ENCODE peak calls at places on chromosomes 1 and 21, in nine cellular contexts. One of them, this sample, is unnamed.

GRCh38 chr1:38352869-38353268 is 306.3 kb upstream of the POU3F1 start:
- DNase-seq in left colon: no peak
- DNase-seq in HEK293T: no peak
- DNase-seq in fibroblast of lung: no peak
- DNase-seq in activated CD8-positive, alpha-beta memory T cell treated with anti-CD3 and anti-CD28 coated beads, Interleukin-2, amount 50 U/mL, for 48 hours: no peak
- DNase-seq in HT1080: no peak
- DNase-seq in HFF-Myc: no peak
- DNase-seq in fibroblast of pulmonary artery: no peak
- DNase-seq in CD8-positive, alpha-beta T cell: no peak
- DNase-seq in this sample: no peak

GRCh38 chr1:92483442-92484170 is 3.1 kb downstream of the GFI1 start:
- DNase-seq in activated CD8-positive, alpha-beta memory T cell treated with anti-CD3 and anti-CD28 coated beads, Interleukin-2, amount 50 U/mL, for 48 hours: peak; percentile 85
- DNase-seq in HFF-Myc: no peak
- DNase-seq in HT1080: no peak
- DNase-seq in fibroblast of lung: no peak
- DNase-seq in HEK293T: no peak
- DNase-seq in fibroblast of pulmonary artery: no peak
- DNase-seq in left colon: peak; percentile 47
- DNase-seq in CD8-positive, alpha-beta T cell: no peak
- DNase-seq in this sample: no peak

GRCh38 chr1:21909787-21910503 is 27.2 kb downstream of the HSPG2 start:
- DNase-seq in activated CD8-positive, alpha-beta memory T cell treated with anti-CD3 and anti-CD28 coated beads, Interleukin-2, amount 50 U/mL, for 48 hours: peak; percentile 82
- DNase-seq in CD8-positive, alpha-beta T cell: no peak
- DNase-seq in HEK293T: no peak
- DNase-seq in HFF-Myc: no peak
- DNase-seq in HT1080: no peak
- DNase-seq in left colon: no peak
- DNase-seq in fibroblast of pulmonary artery: peak; percentile 82
- DNase-seq in fibroblast of lung: peak; percentile 65
- DNase-seq in this sample: no peak

GRCh38 chr1:41914515-41914914 is 4.2 kb downstream of the HIVEP3 start:
- DNase-seq in fibroblast of pulmonary artery: no peak
- DNase-seq in HEK293T: no peak
- DNase-seq in HT1080: no peak
- DNase-seq in HFF-Myc: no peak
- DNase-seq in left colon: no peak
- DNase-seq in fibroblast of lung: no peak
- DNase-seq in activated CD8-positive, alpha-beta memory T cell treated with anti-CD3 and anti-CD28 coated beads, Interleukin-2, amount 50 U/mL, for 48 hours: no peak
- DNase-seq in CD8-positive, alpha-beta T cell: no peak
- DNase-seq in this sample: no peak

GRCh38 chr1:37782491-37782890 is 11.2 kb upstream of the MANEAL start:
- DNase-seq in activated CD8-positive, alpha-beta memory T cell treated with anti-CD3 and anti-CD28 coated beads, Interleukin-2, amount 50 U/mL, for 48 hours: no peak
- DNase-seq in fibroblast of lung: no peak
- DNase-seq in CD8-positive, alpha-beta T cell: no peak
- DNase-seq in HEK293T: no peak
- DNase-seq in HT1080: no peak
- DNase-seq in HFF-Myc: no peak
- DNase-seq in left colon: no peak
- DNase-seq in fibroblast of pulmonary artery: no peak
- DNase-seq in this sample: no peak

GRCh38 chr1:30853350-30853749 is 55.2 kb downstream of the SDC3 start:
- DNase-seq in fibroblast of lung: peak; percentile 39
- DNase-seq in left colon: no peak
- DNase-seq in HT1080: no peak
- DNase-seq in fibroblast of pulmonary artery: peak; percentile 30
- DNase-seq in CD8-positive, alpha-beta T cell: no peak
- DNase-seq in HFF-Myc: no peak
- DNase-seq in HEK293T: no peak
- DNase-seq in activated CD8-positive, alpha-beta memory T cell treated with anti-CD3 and anti-CD28 coated beads, Interleukin-2, amount 50 U/mL, for 48 hours: no peak
- DNase-seq in this sample: no peak

GRCh38 chr1:184940694-184941093 is 33.6 kb downstream of the NIBAN1 start:
- DNase-seq in left colon: no peak
- DNase-seq in HEK293T: no peak
- DNase-seq in fibroblast of lung: no peak
- DNase-seq in HFF-Myc: no peak
- DNase-seq in activated CD8-positive, alpha-beta memory T cell treated with anti-CD3 and anti-CD28 coated beads, Interleukin-2, amount 50 U/mL, for 48 hours: no peak
- DNase-seq in HT1080: no peak
- DNase-seq in fibroblast of pulmonary artery: no peak
- DNase-seq in CD8-positive, alpha-beta T cell: no peak
- DNase-seq in this sample: no peak

GRCh38 chr1:58883037-58883887 is 99.4 kb upstream of the JUN start:
- DNase-seq in fibroblast of lung: peak; percentile 97
- DNase-seq in HEK293T: no peak
- DNase-seq in HFF-Myc: peak; percentile 85
- DNase-seq in CD8-positive, alpha-beta T cell: no peak
- DNase-seq in activated CD8-positive, alpha-beta memory T cell treated with anti-CD3 and anti-CD28 coated beads, Interleukin-2, amount 50 U/mL, for 48 hours: no peak
- DNase-seq in left colon: peak; percentile 78
- DNase-seq in fibroblast of pulmonary artery: peak; percentile 100
- DNase-seq in HT1080: peak; percentile 99
- DNase-seq in this sample: peak; percentile 69

GRCh38 chr1:22452401-22452963 is 831 bp downstream of the ZBTB40 start:
- DNase-seq in activated CD8-positive, alpha-beta memory T cell treated with anti-CD3 and anti-CD28 coated beads, Interleukin-2, amount 50 U/mL, for 48 hours: no peak
- DNase-seq in CD8-positive, alpha-beta T cell: no peak
- DNase-seq in left colon: no peak
- DNase-seq in fibroblast of lung: peak; percentile 80
- DNase-seq in HEK293T: no peak
- DNase-seq in HT1080: peak; percentile 29
- DNase-seq in HFF-Myc: no peak
- DNase-seq in fibroblast of pulmonary artery: peak; percentile 60
- DNase-seq in this sample: no peak

GRCh38 chr1:77831566-77831965 is 52.1 kb downstream of the MIGA1 start:
- DNase-seq in fibroblast of pulmonary artery: peak; percentile 52
- DNase-seq in HFF-Myc: no peak
- DNase-seq in fibroblast of lung: peak; percentile 58
- DNase-seq in left colon: no peak
- DNase-seq in HT1080: no peak
- DNase-seq in HEK293T: no peak
- DNase-seq in CD8-positive, alpha-beta T cell: no peak
- DNase-seq in activated CD8-positive, alpha-beta memory T cell treated with anti-CD3 and anti-CD28 coated beads, Interleukin-2, amount 50 U/mL, for 48 hours: no peak
- DNase-seq in this sample: no peak

GRCh38 chr21:37043818-37044217 is 29.1 kb downstream of the PIGP start:
- DNase-seq in CD8-positive, alpha-beta T cell: no peak
- DNase-seq in HFF-Myc: no peak
- DNase-seq in HT1080: no peak
- DNase-seq in HEK293T: no peak
- DNase-seq in fibroblast of lung: no peak
- DNase-seq in activated CD8-positive, alpha-beta memory T cell treated with anti-CD3 and anti-CD28 coated beads, Interleukin-2, amount 50 U/mL, for 48 hours: no peak
- DNase-seq in fibroblast of pulmonary artery: no peak
- DNase-seq in left colon: no peak
- DNase-seq in this sample: no peak

GRCh38 chr1:162458206-162458605 is 39.4 kb upstream of the UHMK1 start:
- DNase-seq in fibroblast of lung: no peak
- DNase-seq in CD8-positive, alpha-beta T cell: no peak
- DNase-seq in left colon: no peak
- DNase-seq in HT1080: no peak
- DNase-seq in HFF-Myc: no peak
- DNase-seq in fibroblast of pulmonary artery: no peak
- DNase-seq in activated CD8-positive, alpha-beta memory T cell treated with anti-CD3 and anti-CD28 coated beads, Interleukin-2, amount 50 U/mL, for 48 hours: no peak
- DNase-seq in HEK293T: no peak
- DNase-seq in this sample: no peak

GRCh38 chr1:51953079-51953478 is 37.4 kb downstream of the RAB3B start:
- DNase-seq in HFF-Myc: no peak
- DNase-seq in CD8-positive, alpha-beta T cell: no peak
- DNase-seq in fibroblast of pulmonary artery: no peak
- DNase-seq in HT1080: peak; percentile 74
- DNase-seq in activated CD8-positive, alpha-beta memory T cell treated with anti-CD3 and anti-CD28 coated beads, Interleukin-2, amount 50 U/mL, for 48 hours: no peak
- DNase-seq in fibroblast of lung: no peak
- DNase-seq in left colon: no peak
- DNase-seq in HEK293T: no peak
- DNase-seq in this sample: no peak

GRCh38 chr1:207050428-207050767 is 610 bp downstream of the YOD1 start:
- DNase-seq in fibroblast of lung: no peak
- DNase-seq in activated CD8-positive, alpha-beta memory T cell treated with anti-CD3 and anti-CD28 coated beads, Interleukin-2, amount 50 U/mL, for 48 hours: no peak
- DNase-seq in fibroblast of pulmonary artery: no peak
- DNase-seq in HFF-Myc: no peak
- DNase-seq in left colon: no peak
- DNase-seq in HT1080: no peak
- DNase-seq in CD8-positive, alpha-beta T cell: no peak
- DNase-seq in HEK293T: no peak
- DNase-seq in this sample: no peak

GRCh38 chr1:243499248-243499647 is 243.4 kb downstream of the SDCCAG8 start:
- DNase-seq in HEK293T: no peak
- DNase-seq in activated CD8-positive, alpha-beta memory T cell treated with anti-CD3 and anti-CD28 coated beads, Interleukin-2, amount 50 U/mL, for 48 hours: no peak
- DNase-seq in CD8-positive, alpha-beta T cell: no peak
- DNase-seq in left colon: no peak
- DNase-seq in fibroblast of lung: no peak
- DNase-seq in HFF-Myc: no peak
- DNase-seq in fibroblast of pulmonary artery: no peak
- DNase-seq in HT1080: no peak
- DNase-seq in this sample: no peak

GRCh38 chr1:81582467-81582986 is 218.2 kb upstream of the ADGRL2 start:
- DNase-seq in activated CD8-positive, alpha-beta memory T cell treated with anti-CD3 and anti-CD28 coated beads, Interleukin-2, amount 50 U/mL, for 48 hours: no peak
- DNase-seq in fibroblast of lung: peak; percentile 47
- DNase-seq in fibroblast of pulmonary artery: peak; percentile 8
- DNase-seq in left colon: no peak
- DNase-seq in HT1080: peak; percentile 24
- DNase-seq in HFF-Myc: no peak
- DNase-seq in HEK293T: no peak
- DNase-seq in CD8-positive, alpha-beta T cell: no peak
- DNase-seq in this sample: no peak

GRCh38 chr21:16424331-16424749 is 694.6 kb downstream of the USP25 start:
- DNase-seq in CD8-positive, alpha-beta T cell: no peak
- DNase-seq in fibroblast of pulmonary artery: peak; percentile 66
- DNase-seq in fibroblast of lung: peak; percentile 26
- DNase-seq in HEK293T: no peak
- DNase-seq in HT1080: peak; percentile 18
- DNase-seq in HFF-Myc: no peak
- DNase-seq in activated CD8-positive, alpha-beta memory T cell treated with anti-CD3 and anti-CD28 coated beads, Interleukin-2, amount 50 U/mL, for 48 hours: no peak
- DNase-seq in left colon: no peak
- DNase-seq in this sample: no peak

GRCh38 chr1:42144336-42145189 is 8.6 kb upstream of the GUCA2B start:
- DNase-seq in activated CD8-positive, alpha-beta memory T cell treated with anti-CD3 and anti-CD28 coated beads, Interleukin-2, amount 50 U/mL, for 48 hours: no peak
- DNase-seq in HEK293T: no peak
- DNase-seq in fibroblast of pulmonary artery: no peak
- DNase-seq in left colon: no peak
- DNase-seq in CD8-positive, alpha-beta T cell: no peak
- DNase-seq in HT1080: no peak
- DNase-seq in fibroblast of lung: no peak
- DNase-seq in HFF-Myc: no peak
- DNase-seq in this sample: no peak

GRCh38 chr1:101338714-101339430 is 102.1 kb downstream of the S1PR1 start:
- DNase-seq in CD8-positive, alpha-beta T cell: no peak
- DNase-seq in left colon: no peak
- DNase-seq in HFF-Myc: no peak
- DNase-seq in HEK293T: no peak
- DNase-seq in fibroblast of pulmonary artery: peak; percentile 16
- DNase-seq in fibroblast of lung: no peak
- DNase-seq in HT1080: peak; percentile 69
- DNase-seq in activated CD8-positive, alpha-beta memory T cell treated with anti-CD3 and anti-CD28 coated beads, Interleukin-2, amount 50 U/mL, for 48 hours: no peak
- DNase-seq in this sample: no peak

GRCh38 chr1:116066868-116067563 is 44.2 kb upstream of the MAB21L3 start:
- DNase-seq in fibroblast of lung: peak; percentile 96
- DNase-seq in CD8-positive, alpha-beta T cell: no peak
- DNase-seq in fibroblast of pulmonary artery: peak; percentile 64
- DNase-seq in HEK293T: no peak
- DNase-seq in HT1080: no peak
- DNase-seq in left colon: no peak
- DNase-seq in HFF-Myc: peak; percentile 22
- DNase-seq in activated CD8-positive, alpha-beta memory T cell treated with anti-CD3 and anti-CD28 coated beads, Interleukin-2, amount 50 U/mL, for 48 hours: no peak
- DNase-seq in this sample: peak; percentile 21

GRCh38 chr1:64499966-64500365 is 30.0 kb downstream of the CACHD1 start:
- DNase-seq in CD8-positive, alpha-beta T cell: no peak
- DNase-seq in HFF-Myc: no peak
- DNase-seq in activated CD8-positive, alpha-beta memory T cell treated with anti-CD3 and anti-CD28 coated beads, Interleukin-2, amount 50 U/mL, for 48 hours: no peak
- DNase-seq in HT1080: no peak
- DNase-seq in HEK293T: peak; percentile 46
- DNase-seq in left colon: no peak
- DNase-seq in fibroblast of pulmonary artery: no peak
- DNase-seq in fibroblast of lung: no peak
- DNase-seq in this sample: no peak

GRCh38 chr1:4708853-4709507 is 54.6 kb downstream of the AJAP1 start:
- DNase-seq in left colon: no peak
- DNase-seq in HEK293T: no peak
- DNase-seq in HT1080: no peak
- DNase-seq in fibroblast of lung: no peak
- DNase-seq in HFF-Myc: no peak
- DNase-seq in CD8-positive, alpha-beta T cell: no peak
- DNase-seq in activated CD8-positive, alpha-beta memory T cell treated with anti-CD3 and anti-CD28 coated beads, Interleukin-2, amount 50 U/mL, for 48 hours: no peak
- DNase-seq in fibroblast of pulmonary artery: no peak
- DNase-seq in this sample: no peak

GRCh38 chr1:57131701-57132394 is 166.0 kb upstream of the C8B start:
- DNase-seq in activated CD8-positive, alpha-beta memory T cell treated with anti-CD3 and anti-CD28 coated beads, Interleukin-2, amount 50 U/mL, for 48 hours: no peak
- DNase-seq in left colon: no peak
- DNase-seq in fibroblast of pulmonary artery: peak; percentile 24
- DNase-seq in fibroblast of lung: peak; percentile 8
- DNase-seq in HT1080: peak; percentile 40
- DNase-seq in CD8-positive, alpha-beta T cell: no peak
- DNase-seq in HFF-Myc: no peak
- DNase-seq in HEK293T: no peak
- DNase-seq in this sample: no peak

GRCh38 chr1:179385510-179385909 is 19.7 kb downstream of the AXDND1 start:
- DNase-seq in fibroblast of pulmonary artery: no peak
- DNase-seq in activated CD8-positive, alpha-beta memory T cell treated with anti-CD3 and anti-CD28 coated beads, Interleukin-2, amount 50 U/mL, for 48 hours: no peak
- DNase-seq in CD8-positive, alpha-beta T cell: no peak
- DNase-seq in HFF-Myc: no peak
- DNase-seq in left colon: no peak
- DNase-seq in fibroblast of lung: no peak
- DNase-seq in HEK293T: no peak
- DNase-seq in HT1080: no peak
- DNase-seq in this sample: no peak

GRCh38 chr1:241357366-241358305 is 631 bp upstream of the RGS7 start:
- DNase-seq in HEK293T: no peak
- DNase-seq in fibroblast of lung: peak; percentile 2
- DNase-seq in fibroblast of pulmonary artery: peak; percentile 4
- DNase-seq in left colon: no peak
- DNase-seq in HT1080: peak; percentile 60
- DNase-seq in CD8-positive, alpha-beta T cell: no peak
- DNase-seq in activated CD8-positive, alpha-beta memory T cell treated with anti-CD3 and anti-CD28 coated beads, Interleukin-2, amount 50 U/mL, for 48 hours: no peak
- DNase-seq in HFF-Myc: no peak
- DNase-seq in this sample: no peak

GRCh38 chr1:72111662-72112061 is 170.7 kb downstream of the NEGR1 start:
- DNase-seq in CD8-positive, alpha-beta T cell: no peak
- DNase-seq in HEK293T: no peak
- DNase-seq in HFF-Myc: no peak
- DNase-seq in activated CD8-positive, alpha-beta memory T cell treated with anti-CD3 and anti-CD28 coated beads, Interleukin-2, amount 50 U/mL, for 48 hours: no peak
- DNase-seq in fibroblast of pulmonary artery: peak; percentile 20
- DNase-seq in fibroblast of lung: no peak
- DNase-seq in HT1080: peak; percentile 1
- DNase-seq in left colon: no peak
- DNase-seq in this sample: no peak

GRCh38 chr1:115874929-115875328 is 34.0 kb upstream of the NHLH2 start:
- DNase-seq in HEK293T: no peak
- DNase-seq in left colon: no peak
- DNase-seq in fibroblast of lung: no peak
- DNase-seq in CD8-positive, alpha-beta T cell: no peak
- DNase-seq in HFF-Myc: peak; percentile 3
- DNase-seq in HT1080: peak; percentile 86
- DNase-seq in fibroblast of pulmonary artery: peak; percentile 85
- DNase-seq in activated CD8-positive, alpha-beta memory T cell treated with anti-CD3 and anti-CD28 coated beads, Interleukin-2, amount 50 U/mL, for 48 hours: no peak
- DNase-seq in this sample: no peak

GRCh38 chr1:214296860-214297699 is 16.1 kb downstream of the SMYD2 start:
- DNase-seq in fibroblast of pulmonary artery: no peak
- DNase-seq in CD8-positive, alpha-beta T cell: no peak
- DNase-seq in activated CD8-positive, alpha-beta memory T cell treated with anti-CD3 and anti-CD28 coated beads, Interleukin-2, amount 50 U/mL, for 48 hours: no peak
- DNase-seq in fibroblast of lung: peak; percentile 73
- DNase-seq in HT1080: peak; percentile 45
- DNase-seq in HFF-Myc: no peak
- DNase-seq in left colon: no peak
- DNase-seq in HEK293T: no peak
- DNase-seq in this sample: peak; percentile 54